ENCODE peak calls at places on chromosome 9, in five cellular contexts. V is astrocyte, K is colonic mucosa, B is GM23338, T is brain microvascular endothelial cell. H is an unnamed sample. For H3K36me3 and H3K27me3, the result is how much of the 10 kb centered on the place peaks cover.

GRCh38 chr9:111944467-111944866 is 47.9 kb downstream of the UGCG start:
- DNase-seq in V (no peak), K (no peak), B (no peak), T (peak), H (no peak)

GRCh38 chr9:68949271-68950000 is 64.5 kb downstream of the PRKACG start:
- DNase-seq in V (no peak), K (no peak), B (no peak), T (no peak), H (peak)

GRCh38 chr9:36867672-36868471 is 166.2 kb downstream of the PAX5 start:
- DNase-seq in V (no peak), K (peak), B (no peak), T (no peak), H (no peak)

GRCh38 chr9:131020388-131020787 is 11.4 kb downstream of the LAMC3 start:
- DNase-seq in V (peak), K (no peak), B (no peak), T (peak), H (no peak)

GRCh38 chr9:87478211-87478992 is 19.3 kb upstream of the DAPK1 start:
- DNase-seq in V (no peak), K (no peak), B (no peak), T (no peak), H (no peak)

GRCh38 chr9:134053401-134053871 is 14.4 kb downstream of the BRD3 start:
- DNase-seq in V (no peak), K (no peak), B (no peak), T (no peak), H (peak)

GRCh38 chr9:121599186-121599871 is 52.1 kb upstream of the DAB2IP start:
- DNase-seq in V (peak), K (peak), B (peak), T (no peak), H (peak)

GRCh38 chr9:110217656-110218099 is 9.7 kb upstream of the C9orf152 start:
- DNase-seq in V (peak), K (no peak), B (peak), T (peak), H (no peak)

GRCh38 chr9:21690561-21690960 is 111.9 kb upstream of the MTAP start:
- DNase-seq in V (peak), K (no peak), B (no peak), T (no peak), H (no peak)

GRCh38 chr9:14445946-14446345 is 132.0 kb upstream of the NFIB start:
- DNase-seq in V (no peak), K (no peak), B (no peak), T (no peak), H (no peak)

GRCh38 chr9:114084282-114085073 is 6.4 kb upstream of the AMBP start:
- DNase-seq in V (no peak), K (no peak), B (no peak), T (no peak), H (no peak)

GRCh38 chr9:89667730-89668129 is 62.9 kb downstream of the GADD45G start:
- DNase-seq in V (no peak), K (peak), B (no peak), T (no peak), H (no peak)

GRCh38 chr9:134360897-134361296 is 34.6 kb downstream of the RXRA start:
- DNase-seq in V (peak), K (no peak), B (no peak), T (no peak), H (peak)

GRCh38 chr9:81671880-81672280 is 17.5 kb downstream of the TLE1 start:
- DNase-seq in V (peak), K (peak), B (no peak), T (no peak), H (peak)

GRCh38 chr9:95246547-95246946 is 71.0 kb downstream of the FANCC start:
- DNase-seq in V (no peak), K (no peak), B (no peak), T (no peak), H (no peak)

GRCh38 chr9:2833096-2833495 is 10.8 kb downstream of the PUM3 start:
- DNase-seq in V (no peak), K (no peak), B (no peak), T (no peak), H (no peak)

GRCh38 chr9:37897665-37898064 is 6.3 kb downstream of the SLC25A51 start:
- DNase-seq in V (peak), K (no peak), B (no peak), T (no peak), H (no peak)

GRCh38 chr9:80061940-80062339 is 490.2 kb downstream of the TLE4 start:
- DNase-seq in V (peak), K (no peak), B (no peak), T (peak), H (no peak)

GRCh38 chr9:36396985-36397384 is 3.1 kb downstream of the RNF38 start:
- DNase-seq in V (no peak), K (no peak), B (no peak), T (no peak), H (no peak)

GRCh38 chr9:87751869-87752268 is 25.9 kb downstream of the CTSL start:
- DNase-seq in V (no peak), K (no peak), B (no peak), T (no peak), H (no peak)

GRCh38 chr9:109826554-109826953 is 46.6 kb downstream of the PALM2AKAP2 start:
- DNase-seq in V (no peak), K (no peak), B (no peak), T (no peak), H (no peak)

GRCh38 chr9:102950341-102950740 is 44.8 kb upstream of the CYLC2 start:
- DNase-seq in V (no peak), K (no peak), B (no peak), T (peak), H (no peak)

GRCh38 chr9:111036068-111036789 is 2.0 kb downstream of the LPAR1 start:
- DNase-seq in V (peak), K (peak), B (peak), T (peak), H (peak)

GRCh38 chr9:17531642-17532254 is 47.1 kb upstream of the SH3GL2 start:
- DNase-seq in V (peak), K (peak), B (peak), T (peak), H (no peak)

GRCh38 chr9:2228641-2229040 is 213.5 kb downstream of the SMARCA2 start:
- DNase-seq in V (no peak), K (no peak), B (no peak), T (no peak), H (no peak)

GRCh38 chr9:133795049-133795448 is 56.9 kb upstream of the SARDH start:
- DNase-seq in V (no peak), K (no peak), B (no peak), T (no peak), H (no peak)

GRCh38 chr9:15707000-15707399 is 154.2 kb downstream of the CCDC171 start:
- DNase-seq in V (no peak), K (no peak), B (no peak), T (no peak), H (no peak)

GRCh38 chr9:123742009-123742767 is 187.7 kb downstream of the DENND1A start:
- DNase-seq in V (peak), K (no peak), B (no peak), T (no peak), H (peak)

GRCh38 chr9:100492952-100493351 is 20.0 kb downstream of the TMEFF1 start:
- DNase-seq in V (peak), K (no peak), B (no peak), T (no peak), H (no peak)

GRCh38 chr9:88184986-88185385 is 46.7 kb upstream of the SPATA31C2 start:
- DNase-seq in V (no peak), K (no peak), B (no peak), T (no peak), H (no peak)

GRCh38 chr9:135613946-135614805 is 25.2 kb downstream of the GLT6D1 start:
- DNase-seq in V (no peak), K (no peak), B (no peak), T (no peak), H (no peak)

GRCh38 chr9:29850664-29851063 is 2277.4 kb upstream of the C9orf72 start:
- DNase-seq in V (no peak), K (no peak), B (no peak), T (no peak), H (no peak)

GRCh38 chr9:95264954-95265615 is 52.4 kb downstream of the FANCC start:
- DNase-seq in V (peak), K (no peak), B (peak), T (peak), H (no peak)

GRCh38 chr9:134689320-134690181 is 47.9 kb downstream of the COL5A1 start:
- DNase-seq in V (no peak), K (peak), B (peak), T (peak), H (peak)

GRCh38 chr9:105438136-105438839 is 9.5 kb upstream of the FSD1L start:
- DNase-seq in V (peak), K (no peak), B (no peak), T (peak), H (no peak)

GRCh38 chr9:116569111-116569510 is 118.0 kb upstream of the TRIM32 start:
- DNase-seq in V (no peak), K (no peak), B (no peak), T (no peak), H (no peak)

GRCh38 chr9:117073539-117074336 is 341.1 kb downstream of the ASTN2 start:
- DNase-seq in V (no peak), K (no peak), B (peak), T (peak), H (no peak)

GRCh38 chr9:128152781-128153116 is 3.5 kb downstream of the LCN2 start:
- DNase-seq in V (no peak), K (no peak), B (no peak), T (no peak), H (no peak)

GRCh38 chr9:133943781-133944745 is 48.1 kb downstream of the VAV2 start:
- DNase-seq in V (peak), K (no peak), B (no peak), T (no peak), H (peak)

GRCh38 chr9:109579191-109579948 is 81.3 kb upstream of the PTPN3 start:
- DNase-seq in V (peak), K (no peak), B (no peak), T (peak), H (no peak)

GRCh38 chr9:27726244-27727141 is 153.2 kb upstream of the C9orf72 start:
- DNase-seq in V (peak), K (peak), B (peak), T (peak), H (peak)
- TF ChIP-seq CTCF in V (peak), K (peak), B (peak), T (peak), H (peak)

GRCh38 chr9:92652461-92652860 is 17.5 kb downstream of the IPPK start:
- DNase-seq in V (no peak), K (no peak), B (no peak), T (no peak), H (no peak)
- H3K36me3 ChIP-seq in V (under half), K (under half), B (under half), T (half or more), H (under half)

GRCh38 chr9:132744881-132745761 is 74.9 kb downstream of the GTF3C4 start:
- DNase-seq in V (no peak), K (no peak), B (peak), T (no peak), H (no peak)

GRCh38 chr9:132748450-132748849 is 78.2 kb downstream of the GTF3C4 start:
- DNase-seq in V (no peak), K (no peak), B (no peak), T (peak), H (no peak)

GRCh38 chr9:132743886-132744544 is 73.8 kb downstream of the GTF3C4 start:
- DNase-seq in V (no peak), K (no peak), B (peak), T (no peak), H (no peak)

GRCh38 chr9:132749316-132749715 is 79.1 kb downstream of the GTF3C4 start:
- DNase-seq in V (no peak), K (no peak), B (no peak), T (no peak), H (no peak)

DNA sequence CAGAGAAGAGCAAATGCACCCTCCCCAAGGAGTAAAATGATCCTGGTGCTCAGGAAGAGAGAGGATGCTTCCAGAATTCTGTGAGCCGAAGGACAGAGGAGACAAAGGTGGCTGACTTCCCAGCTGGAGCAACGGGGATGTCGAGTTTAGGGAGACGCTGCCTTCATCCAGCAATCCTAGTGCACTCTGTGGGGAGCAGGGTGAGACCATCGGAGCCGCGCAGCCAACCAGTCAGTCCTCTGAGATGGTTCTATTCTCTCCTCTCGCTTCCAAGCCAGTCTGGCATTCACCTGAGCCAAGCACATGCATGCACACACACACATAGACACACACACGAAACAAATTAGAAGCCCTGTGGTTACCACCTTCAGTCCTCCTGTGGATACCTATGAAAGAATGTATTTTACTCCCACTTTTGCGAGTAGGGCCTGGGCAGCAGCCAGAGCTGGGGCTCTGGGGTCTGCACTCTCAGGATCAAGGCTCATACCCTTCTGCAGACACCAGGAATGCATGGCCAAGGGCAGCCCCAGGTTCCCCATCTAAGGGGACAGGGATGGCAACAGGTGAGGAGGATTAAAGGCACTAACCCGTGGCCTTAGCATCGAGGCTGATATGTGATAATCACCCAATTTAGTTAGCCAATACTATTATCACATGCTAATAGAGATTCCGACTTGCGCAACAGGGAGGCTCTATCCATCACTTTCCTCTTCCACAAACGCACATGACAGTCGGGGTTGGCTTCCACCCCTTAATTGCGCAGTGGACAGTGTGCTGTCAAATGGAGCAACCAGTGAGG is 75.8 kb downstream of the GTF3C4 start:
- DNase-seq in V (no peak), K (no peak), B (no peak), T (no peak), H (no peak)
- H3K27me3 ChIP-seq in V (under half), K (under half), B (under half), T (under half), H (half or more)

GRCh38 chr9:91758491-91758981 is 191.5 kb downstream of the ROR2 start:
- DNase-seq in V (no peak), K (peak), B (peak), T (peak), H (no peak)
- TF ChIP-seq CTCF in V (peak), K (peak), B (peak), T (peak), H (peak)

GRCh38 chr9:99049228-99049627 is 55.7 kb upstream of the TGFBR1 start:
- DNase-seq in V (no peak), K (no peak), B (no peak), T (no peak), H (no peak)
- H3K36me3 ChIP-seq in V (under half), K (under half), B (under half), T (under half), H (half or more)

GRCh38 chr9:137044042-137044441 is 1.9 kb downstream of the NPDC1 start:
- DNase-seq in V (no peak), K (no peak), B (no peak), T (no peak), H (no peak)

GRCh38 chr9:137044502-137045177 is 1.3 kb downstream of the NPDC1 start:
- DNase-seq in V (no peak), K (peak), B (no peak), T (no peak), H (no peak)

GRCh38 chr9:137048655-137049543 is 2.9 kb upstream of the NPDC1 start:
- DNase-seq in V (no peak), K (no peak), B (peak), T (no peak), H (no peak)

GRCh38 chr9:137045294-137046093 is 483 bp downstream of the NPDC1 start:
- DNase-seq in V (peak), K (peak), B (peak), T (peak), H (no peak)

DNA sequence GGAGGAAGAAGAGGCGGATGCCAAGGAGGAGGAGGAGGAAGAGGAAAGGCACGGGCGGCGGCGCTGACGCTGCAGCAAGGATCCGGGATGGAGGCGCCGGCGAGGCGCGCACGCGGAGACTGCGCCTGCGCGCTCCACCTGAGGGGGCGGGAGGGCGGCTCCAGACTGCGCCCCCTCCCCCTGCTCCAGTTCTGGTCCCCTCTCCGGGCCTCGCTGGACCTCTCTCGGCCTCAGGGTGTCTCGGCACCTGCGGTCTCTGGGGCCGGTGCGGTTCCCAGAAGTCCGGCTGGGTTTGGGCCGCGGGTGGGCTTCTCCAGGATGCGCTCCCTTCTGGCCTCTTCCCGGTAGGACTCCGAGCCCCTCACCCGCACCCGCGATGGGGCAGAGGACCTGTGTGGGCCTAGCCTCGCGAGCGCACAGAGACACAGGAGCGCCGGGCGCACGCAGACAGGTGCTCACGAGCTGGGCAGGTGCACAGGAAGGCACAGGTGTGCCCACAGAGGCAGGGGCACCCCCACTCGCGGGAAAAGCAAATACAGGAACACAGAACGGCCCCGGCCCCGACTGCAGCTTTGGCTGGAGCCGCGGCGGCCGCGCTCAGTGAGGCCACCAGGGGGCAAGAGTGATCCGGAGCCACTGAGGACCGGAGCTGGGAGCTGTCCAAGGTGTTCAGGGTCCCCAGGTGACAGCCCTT is at the start of gene NPDC1:
- DNase-seq in V (peak), K (peak), B (peak), T (peak), H (peak)
- H3K27me3 ChIP-seq in V (under half), K (under half), B (under half), T (under half), H (under half)

DNA sequence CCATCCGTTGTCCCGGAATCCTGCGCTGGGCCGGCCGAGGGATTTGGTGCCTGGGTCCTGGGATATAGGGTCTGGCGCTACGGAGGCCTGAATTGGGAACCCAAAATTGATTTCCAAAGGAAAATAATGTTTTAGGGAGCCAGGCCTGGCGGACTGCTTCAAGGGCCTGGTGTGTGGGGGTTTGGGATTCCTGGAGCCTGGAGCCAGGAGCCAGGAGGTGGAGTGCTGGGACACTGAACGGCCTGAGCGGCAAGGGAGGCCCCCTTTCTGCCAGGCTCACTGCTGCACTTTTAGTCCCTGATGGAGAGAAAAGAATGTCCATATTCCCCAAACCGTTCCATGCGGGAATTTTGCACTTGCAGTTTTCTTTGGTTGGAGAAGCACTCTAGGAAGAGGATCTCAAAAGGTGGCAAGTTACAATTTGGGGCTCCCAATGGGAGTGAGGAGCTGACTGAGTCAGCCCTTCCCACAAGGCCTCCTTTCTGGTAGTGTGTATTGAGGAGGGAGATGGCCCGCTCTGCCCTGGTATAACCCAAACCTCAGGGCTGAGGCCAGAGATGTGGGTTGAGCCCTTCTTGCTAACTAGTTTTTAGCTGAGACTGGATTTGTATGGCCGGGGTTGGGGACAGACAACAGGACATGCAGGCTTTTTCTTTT is 2.2 kb downstream of the LMX1B start:
- DNase-seq in V (no peak), K (no peak), B (peak), T (no peak), H (no peak)
- TF ChIP-seq CTCF in V (no peak), K (no peak), B (peak), T (peak), H (no peak)

GRCh38 chr9:137212520-137212919 is 7.0 kb downstream of the NDOR1 start:
- DNase-seq in V (no peak), K (no peak), B (no peak), T (no peak), H (no peak)
- H3K36me3 ChIP-seq in V (under half), K (under half), B (under half), T (under half), H (under half)

DNA sequence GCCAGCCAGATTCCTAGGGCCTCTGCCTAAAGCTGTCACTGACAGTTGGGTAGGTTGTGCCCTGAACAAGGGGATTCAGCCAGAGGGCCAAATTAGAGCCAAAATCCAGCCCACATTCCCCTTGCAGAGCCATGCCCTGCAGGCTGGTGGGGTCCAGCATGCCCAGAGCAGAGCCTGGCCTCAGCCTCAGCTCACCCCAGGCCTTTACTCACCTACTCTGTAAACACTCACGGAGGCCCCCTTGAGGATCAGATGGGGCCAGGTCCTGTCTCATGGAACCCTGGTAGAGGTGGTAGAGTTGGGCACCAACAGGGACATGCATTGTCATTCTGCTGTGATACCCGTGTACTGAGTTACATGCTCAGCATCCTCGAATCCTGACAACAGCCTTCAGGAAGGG is 74.9 kb downstream of the LMX1B start:
- DNase-seq in V (no peak), K (no peak), B (peak), T (no peak), H (no peak)
- H3K27me3 ChIP-seq in V (under half), K (half or more), B (under half), T (under half), H (half or more)